ENCODE peak calls at places on chromosomes 12 and 14, in seven cellular contexts. C is G401; K is activated CD8-positive, alpha-beta T cell treated with anti-CD3 and anti-CD28 coated beads, Interleukin-2, amount 10 ng/mL, durations not matched to agents 7 days and 5 days; W is NCI-H345; Z is left kidney; G is A673; M is naive thymus-derived CD8-positive, alpha-beta T cell. Y is an unnamed sample.

GRCh38 chr12:46492471-46493351 is 120.1 kb upstream of the SLC38A2 start:
- DNase-seq in Z (peak), W (no peak), G (no peak), C (no peak), K (no peak), M (no peak), Y (no peak)

GRCh38 chr14:101175731-101176534 is 272.4 kb upstream of the RTL1 start:
- DNase-seq in G (no peak), Z (no peak), K (no peak), C (no peak), M (no peak), W (peak), Y (no peak)

GRCh38 chr12:132021031-132021871 is 71.5 kb downstream of the EP400 start:
- DNase-seq in W (peak), C (no peak), K (no peak), M (no peak), G (no peak), Z (no peak), Y (no peak)

GRCh38 chr12:82359115-82359478 is 768 bp downstream of the METTL25 start:
- DNase-seq in Z (peak), M (no peak), G (no peak), C (peak), W (peak), K (no peak), Y (no peak)

GRCh38 chr14:101335061-101335661 is 226.1 kb upstream of the DIO3 start:
- DNase-seq in C (no peak), W (no peak), Z (no peak), M (no peak), G (no peak), K (no peak), Y (no peak)

GRCh38 chr14:93099187-93099586 is 16.5 kb downstream of the ITPK1 start:
- DNase-seq in W (no peak), Z (peak), M (no peak), K (no peak), C (no peak), G (no peak), Y (no peak)

GRCh38 chr12:3752741-3753486 is at the start of gene CRACR2A:
- DNase-seq in G (peak), K (peak), M (peak), W (peak), Z (peak), C (no peak), Y (peak)

GRCh38 chr12:39032034-39032433 is 126.6 kb upstream of the CPNE8 start:
- DNase-seq in K (no peak), Z (no peak), G (no peak), W (no peak), M (no peak), C (no peak), Y (no peak)

GRCh38 chr12:56029666-56030293 is 8.9 kb downstream of the IKZF4 start:
- DNase-seq in Z (peak), C (peak), W (peak), M (peak), K (peak), G (peak), Y (peak)

GRCh38 chr12:61546296-61546695 is 713.9 kb upstream of the USP15 start:
- DNase-seq in K (no peak), C (no peak), W (no peak), Z (peak), M (no peak), G (no peak), Y (no peak)

GRCh38 chr14:76591270-76591669 is 170.0 kb upstream of the VASH1 start:
- DNase-seq in M (no peak), Z (peak), K (no peak), G (peak), W (no peak), C (peak), Y (no peak)

GRCh38 chr14:34507459-34507858 is 32.0 kb downstream of the EAPP start:
- DNase-seq in M (no peak), G (no peak), C (no peak), K (no peak), Z (no peak), W (no peak), Y (no peak)

GRCh38 chr12:53308276-53308675 is 8.8 kb downstream of the MYG1 start:
- DNase-seq in K (no peak), M (no peak), C (no peak), Z (no peak), G (no peak), W (no peak), Y (no peak)

GRCh38 chr12:125564753-125565152 is 499.5 kb downstream of the AACS start:
- DNase-seq in C (no peak), K (no peak), W (no peak), M (no peak), Z (no peak), G (no peak), Y (no peak)

GRCh38 chr12:31647106-31647505 is 12.4 kb upstream of the ETFBKMT start:
- DNase-seq in W (no peak), C (no peak), M (no peak), Z (peak), K (no peak), G (no peak), Y (no peak)

GRCh38 chr14:81384900-81385299 is 15.2 kb downstream of the STON2 start:
- DNase-seq in G (peak), K (no peak), W (no peak), C (peak), M (no peak), Z (peak), Y (no peak)

GRCh38 chr12:42284876-42285275 is 41.0 kb downstream of the ZCRB1 start:
- DNase-seq in C (no peak), G (no peak), Z (no peak), W (no peak), K (no peak), M (no peak), Y (no peak)

GRCh38 chr14:53295372-53295771 is 142.2 kb upstream of the DDHD1 start:
- DNase-seq in Z (no peak), K (no peak), C (no peak), M (no peak), G (no peak), W (no peak), Y (no peak)

GRCh38 chr14:59754256-59754655 is 116.3 kb downstream of the RTN1 start:
- DNase-seq in M (no peak), C (no peak), G (no peak), Z (no peak), K (no peak), W (no peak), Y (no peak)

GRCh38 chr14:55938249-55938791 is 179.9 kb upstream of the PELI2 start:
- DNase-seq in G (no peak), Z (no peak), M (no peak), K (no peak), C (peak), W (peak), Y (no peak)

GRCh38 chr12:57775563-57776246 is 3.3 kb downstream of the EEF1AKMT3 start:
- DNase-seq in M (no peak), C (no peak), G (no peak), Z (no peak), W (no peak), K (no peak), Y (no peak)

GRCh38 chr12:10167588-10167987 is 4.3 kb downstream of the OLR1 start:
- DNase-seq in W (no peak), K (no peak), C (no peak), G (no peak), Z (no peak), M (no peak), Y (no peak)

GRCh38 chr12:20477691-20478090 is 109.4 kb downstream of the PDE3A start:
- DNase-seq in C (peak), W (no peak), M (no peak), G (no peak), Z (peak), K (no peak), Y (no peak)

GRCh38 chr12:57771873-57772428 is at the start of gene METTL1:
- DNase-seq in G (peak), C (peak), Z (peak), W (peak), M (peak), K (peak), Y (peak)

GRCh38 chr12:52189376-52190174 is 2.2 kb downstream of the KRT80 start:
- DNase-seq in K (no peak), G (no peak), W (no peak), C (no peak), Z (no peak), M (no peak), Y (no peak)

GRCh38 chr12:81692008-81692407 is 67.1 kb downstream of the PPFIA2 start:
- DNase-seq in M (no peak), W (no peak), G (no peak), C (no peak), Z (no peak), K (no peak), Y (no peak)

GRCh38 chr12:74890237-74890599 is 319.4 kb downstream of the KCNC2 start:
- DNase-seq in C (peak), M (no peak), K (no peak), G (peak), Z (peak), W (no peak), Y (no peak)

GRCh38 chr12:49838973-49839633 is 3.8 kb downstream of the BCDIN3D start:
- DNase-seq in M (peak), C (peak), K (peak), G (peak), W (peak), Z (peak), Y (no peak)

GRCh38 chr14:89540009-89540829 is 123.2 kb upstream of the FOXN3 start:
- DNase-seq in K (no peak), M (no peak), W (no peak), G (no peak), Z (no peak), C (no peak), Y (no peak)

GRCh38 chr12:92519284-92519683 is 183.5 kb upstream of the PLEKHG7 start:
- DNase-seq in M (no peak), K (no peak), Z (peak), W (no peak), C (no peak), G (no peak), Y (no peak)

GRCh38 chr14:101031721-101032120 is 128.2 kb upstream of the RTL1 start:
- DNase-seq in W (no peak), K (no peak), G (no peak), C (no peak), Z (no peak), M (no peak), Y (no peak)

GRCh38 chr14:95257521-95257920 is 62.2 kb downstream of the CLMN start:
- DNase-seq in K (no peak), M (no peak), G (no peak), C (no peak), Z (no peak), W (no peak), Y (no peak)

GRCh38 chr12:115504241-115504941 is 773.1 kb downstream of the MED13L start:
- DNase-seq in C (peak), G (no peak), M (peak), Z (peak), K (no peak), W (no peak), Y (no peak)

GRCh38 chr12:57586832-57587429 is 4.1 kb upstream of the PIP4K2C start:
- DNase-seq in K (no peak), C (no peak), W (no peak), M (no peak), G (no peak), Z (no peak), Y (no peak)

GRCh38 chr12:85029456-85029855 is 6.6 kb downstream of the TSPAN19 start:
- DNase-seq in K (no peak), G (peak), W (peak), M (peak), Z (peak), C (peak), Y (no peak)

GRCh38 chr14:83342590-83342989 is 1808.9 kb upstream of the SEL1L start:
- DNase-seq in G (no peak), K (no peak), C (no peak), Z (no peak), M (no peak), W (no peak), Y (no peak)

GRCh38 chr12:89453579-89453978 is 71.0 kb downstream of the GALNT4 start:
- DNase-seq in W (no peak), C (no peak), M (no peak), K (no peak), Z (peak), G (peak), Y (no peak)

GRCh38 chr14:76227450-76228050 is 75.8 kb downstream of the GPATCH2L start:
- DNase-seq in G (no peak), M (no peak), K (no peak), Z (no peak), W (no peak), C (no peak), Y (no peak)

Y was measured in effector CD8-positive, alpha-beta T cell.